ENCODE peak calls at places on chromosomes 2 and 18, in four cellular contexts. A is LoVo; L is stimulated activated CD8-positive, alpha-beta memory T cell treated with anti-CD3 and anti-CD28 coated beads, Interleukin-15, amount 100 ng/mL, for 1 hour; G is progenitor cell of endocrine pancreas. X is an unnamed sample.

GRCh38 chr2:147663153-147663961 is 181.5 kb upstream of the ACVR2A start:
- DNase-seq in A (no peak), L (no peak), G (no peak), X (no peak)

GRCh38 chr2:222582931-222583330 is 73.0 kb downstream of the FARSB start:
- DNase-seq in A (no peak), L (no peak), G (no peak), X (no peak)

GRCh38 chr18:55088000-55088401 is 128.7 kb upstream of the CCDC68 start:
- DNase-seq in A (peak), L (no peak), G (no peak), X (no peak)

GRCh38 chr2:136381722-136382633 is 264.0 kb upstream of the CXCR4 start:
- DNase-seq in A (no peak), L (peak), G (no peak), X (no peak)

GRCh38 chr2:121071058-121071504 is 213.9 kb downstream of the TFCP2L1 start:
- DNase-seq in A (peak), L (no peak), G (peak), X (peak)

GRCh38 chr2:84946204-84947009 is 24.6 kb upstream of the KCMF1 start:
- DNase-seq in A (peak), L (no peak), G (no peak), X (no peak)

GRCh38 chr2:9770308-9771100 is 72.8 kb upstream of the TAF1B start:
- DNase-seq in A (peak), L (peak), G (peak), X (peak)

GRCh38 chr2:25273985-25274550 is 67.7 kb downstream of the DNMT3A start:
- DNase-seq in A (no peak), L (no peak), G (no peak), X (no peak)

GRCh38 chr2:42906557-42907380 is 114.4 kb upstream of the HAAO start:
- DNase-seq in A (no peak), L (no peak), G (no peak), X (no peak)

GRCh38 chr18:38539373-38539772 is 973.8 kb upstream of the CELF4 start:
- DNase-seq in A (no peak), L (no peak), G (no peak), X (no peak)

GRCh38 chr18:9353596-9353995 is 19.0 kb downstream of the TWSG1 start:
- DNase-seq in A (no peak), L (no peak), G (no peak), X (no peak)

GRCh38 chr2:101655941-101656422 is 41.5 kb upstream of the MAP4K4 start:
- DNase-seq in A (no peak), L (no peak), G (no peak), X (peak)

GRCh38 chr2:10532631-10533101 is 84.5 kb upstream of the ODC1 start:
- DNase-seq in A (peak), L (no peak), G (no peak), X (no peak)

GRCh38 chr18:32093523-32093922 is 1.8 kb downstream of the RNF138 start:
- DNase-seq in A (peak), L (no peak), G (no peak), X (no peak)

GRCh38 chr2:152335016-152335850 is at the start of gene FMNL2:
- DNase-seq in A (peak), L (no peak), G (peak), X (peak)

GRCh38 chr2:240934701-240935100 is 28.6 kb downstream of the CROCC2 start:
- DNase-seq in A (no peak), L (no peak), G (no peak), X (peak)

GRCh38 chr2:235917506-235917905 is 250.7 kb downstream of the GBX2 start:
- DNase-seq in A (no peak), L (no peak), G (no peak), X (no peak)

GRCh38 chr2:159489476-159489875 is 126.9 kb downstream of the BAZ2B start:
- DNase-seq in A (no peak), L (no peak), G (no peak), X (no peak)

GRCh38 chr2:23393722-23394121 is 8.7 kb downstream of the KLHL29 start:
- DNase-seq in A (no peak), L (no peak), G (no peak), X (no peak)

GRCh38 chr2:160417745-160418397 is 75.7 kb downstream of the RBMS1 start:
- DNase-seq in A (no peak), L (no peak), G (no peak), X (no peak)

GRCh38 chr2:64748561-64748960 is 94.8 kb upstream of the SERTAD2 start:
- DNase-seq in A (no peak), L (no peak), G (no peak), X (no peak)

GRCh38 chr2:43559391-43560230 is 36.2 kb downstream of the THADA start:
- DNase-seq in A (no peak), L (no peak), G (no peak), X (no peak)

GRCh38 chr18:32091325-32091723 is 350 bp upstream of the RNF138 start:
- DNase-seq in A (no peak), L (no peak), G (no peak), X (no peak)

GRCh38 chr2:204110250-204111183 is 174.0 kb downstream of the ICOS start:
- DNase-seq in A (no peak), L (peak), G (no peak), X (peak)

GRCh38 chr2:11343626-11344341 is 652 bp downstream of the ROCK2 start:
- DNase-seq in A (peak), L (no peak), G (peak), X (peak)

GRCh38 chr2:221741496-221742211 is 169.6 kb upstream of the EPHA4 start:
- DNase-seq in A (no peak), L (no peak), G (no peak), X (no peak)

GRCh38 chr2:234116050-234116449 is 65.5 kb downstream of the SPP2 start:
- DNase-seq in A (no peak), L (no peak), G (no peak), X (no peak)

GRCh38 chr2:176507736-176508135 is 238.5 kb downstream of the MTX2 start:
- DNase-seq in A (peak), L (no peak), G (no peak), X (no peak)

GRCh38 chr18:50559750-50560680 is at the start of gene MAPK4:
- DNase-seq in A (peak), L (no peak), G (peak), X (peak)

GRCh38 chr2:217988014-217988839 is 14.6 kb downstream of the TNS1 start:
- DNase-seq in A (peak), L (peak), G (peak), X (peak)

GRCh38 chr2:51039581-51039980 is 7.6 kb upstream of the NRXN1 start:
- DNase-seq in A (no peak), L (no peak), G (no peak), X (no peak)

GRCh38 chr18:44851806-44852205 is 171.1 kb downstream of the SETBP1 start:
- DNase-seq in A (no peak), L (no peak), G (no peak), X (no peak)

GRCh38 chr2:3778016-3778415 is 74.6 kb downstream of the DCDC2C start:
- DNase-seq in A (no peak), L (no peak), G (no peak), X (no peak)

GRCh38 chr2:34789162-34789561 is 1190.1 kb upstream of the FAM98A start:
- DNase-seq in A (no peak), L (no peak), G (no peak), X (no peak)